ENCODE peak calls at places on chromosomes 1 and 21, in four cellular contexts. One of them, this sample, is unnamed.

GRCh38 chr1:54884135-54884586 is 2.8 kb downstream of the DHCR24 start:
- DNase-seq in K562: no peak
- DNase-seq in HepG2: peak
- DNase-seq in GM12878: no peak
- DNase-seq in this sample: no peak

GRCh38 chr1:154198756-154199562 is 7.1 kb upstream of the TPM3 start:
- DNase-seq in HepG2: peak
- DNase-seq in GM12878: no peak
- DNase-seq in K562: peak
- DNase-seq in this sample: peak

GRCh38 chr1:42931911-42932422 is 26.7 kb downstream of the SLC2A1 start:
- DNase-seq in K562: peak
- DNase-seq in HepG2: no peak
- DNase-seq in GM12878: peak
- DNase-seq in this sample: no peak

GRCh38 chr1:64540265-64540791 is 70.4 kb downstream of the CACHD1 start:
- DNase-seq in HepG2: no peak
- DNase-seq in GM12878: no peak
- DNase-seq in K562: no peak
- DNase-seq in this sample: no peak

GRCh38 chr1:36323636-36324321 is at the start of gene EVA1B:
- DNase-seq in K562: peak
- DNase-seq in HepG2: peak
- DNase-seq in GM12878: no peak
- DNase-seq in this sample: peak

GRCh38 chr1:113809651-113810602 is 2.3 kb downstream of the RSBN1 start:
- DNase-seq in K562: no peak
- DNase-seq in HepG2: peak
- DNase-seq in GM12878: no peak
- DNase-seq in this sample: peak

GRCh38 chr1:232648316-232648715 is 18.4 kb upstream of the SIPA1L2 start:
- DNase-seq in HepG2: no peak
- DNase-seq in GM12878: no peak
- DNase-seq in K562: no peak
- DNase-seq in this sample: no peak

GRCh38 chr1:64396817-64397216 is 73.1 kb upstream of the CACHD1 start:
- DNase-seq in HepG2: no peak
- DNase-seq in K562: no peak
- DNase-seq in GM12878: no peak
- DNase-seq in this sample: no peak

GRCh38 chr1:98498651-98499050 is 162.9 kb upstream of the SNX7 start:
- DNase-seq in K562: no peak
- DNase-seq in GM12878: peak
- DNase-seq in HepG2: no peak
- DNase-seq in this sample: no peak

GRCh38 chr1:208203127-208203847 is 40.9 kb downstream of the PLXNA2 start:
- DNase-seq in HepG2: peak
- DNase-seq in K562: no peak
- DNase-seq in GM12878: no peak
- DNase-seq in this sample: peak

GRCh38 chr1:33098371-33098770 is 17.4 kb downstream of the AZIN2 start:
- DNase-seq in HepG2: no peak
- DNase-seq in GM12878: no peak
- DNase-seq in K562: no peak
- DNase-seq in this sample: no peak

GRCh38 chr21:46223217-46223616 is 5.4 kb downstream of the LSS start:
- DNase-seq in HepG2: no peak
- DNase-seq in K562: no peak
- DNase-seq in GM12878: no peak
- DNase-seq in this sample: no peak

GRCh38 chr21:36510911-36511310 is 31.0 kb upstream of the CLDN14 start:
- DNase-seq in K562: no peak
- DNase-seq in GM12878: no peak
- DNase-seq in HepG2: no peak
- DNase-seq in this sample: no peak

GRCh38 chr1:41023279-41023990 is 1.9 kb upstream of the SLFNL1 start:
- DNase-seq in K562: peak
- DNase-seq in HepG2: peak
- DNase-seq in GM12878: no peak
- DNase-seq in this sample: no peak

GRCh38 chr1:114080511-114081144 is 73.0 kb downstream of the SYT6 start:
- DNase-seq in K562: peak
- DNase-seq in HepG2: no peak
- DNase-seq in GM12878: no peak
- DNase-seq in this sample: no peak

GRCh38 chr1:191669629-191670028 is 488.6 kb upstream of the RGS18 start:
- DNase-seq in HepG2: no peak
- DNase-seq in K562: no peak
- DNase-seq in GM12878: no peak
- DNase-seq in this sample: no peak

GRCh38 chr1:180950321-180950720 is 37.6 kb downstream of the KIAA1614 start:
- DNase-seq in GM12878: no peak
- DNase-seq in HepG2: no peak
- DNase-seq in K562: no peak
- DNase-seq in this sample: no peak

GRCh38 chr1:166164995-166165660 is 1.7 kb downstream of the FAM78B start:
- DNase-seq in GM12878: no peak
- DNase-seq in HepG2: peak
- DNase-seq in K562: peak
- DNase-seq in this sample: peak

GRCh38 chr1:181126871-181127587 is 38.5 kb downstream of the IER5 start:
- DNase-seq in HepG2: peak
- DNase-seq in GM12878: no peak
- DNase-seq in K562: no peak
- DNase-seq in this sample: peak

GRCh38 chr1:156498447-156499193 is 2.0 kb downstream of the MEF2D start:
- DNase-seq in HepG2: no peak
- DNase-seq in GM12878: no peak
- DNase-seq in K562: peak
- DNase-seq in this sample: no peak

GRCh38 chr21:27261676-27262075 is 294.8 kb upstream of the ADAMTS5 start:
- DNase-seq in K562: no peak
- DNase-seq in GM12878: no peak
- DNase-seq in HepG2: no peak
- DNase-seq in this sample: no peak

GRCh38 chr1:38022810-38023209 is 10.3 kb downstream of the UTP11 start:
- DNase-seq in K562: no peak
- DNase-seq in HepG2: no peak
- DNase-seq in GM12878: no peak
- DNase-seq in this sample: no peak

DNA sequence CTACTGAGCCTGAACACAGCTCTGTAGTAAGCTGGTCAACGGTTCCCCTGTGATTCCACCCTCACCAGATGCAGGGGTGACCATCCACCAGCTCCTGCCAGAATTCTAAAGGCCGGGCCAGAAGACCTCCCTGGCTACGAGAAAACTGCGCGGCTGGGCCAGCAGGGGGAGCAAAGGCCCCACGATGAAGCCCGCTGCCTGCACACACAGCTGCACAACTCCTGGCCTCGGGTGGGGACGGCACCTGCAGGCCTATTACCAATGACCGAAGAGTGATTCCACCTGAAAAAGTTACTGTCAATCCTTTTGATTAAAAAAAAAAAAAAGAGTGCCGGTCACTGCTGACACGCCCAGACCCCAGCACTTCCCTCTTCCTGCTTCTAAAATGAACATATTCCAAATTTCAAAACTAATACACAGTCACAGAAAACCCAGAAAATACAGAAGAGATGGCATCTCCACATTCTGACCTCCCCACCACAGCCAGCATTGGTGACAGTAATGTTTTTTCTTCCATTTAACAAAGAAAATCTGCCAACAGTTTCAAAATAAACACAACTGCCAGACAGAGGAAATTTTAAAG is 49.8 kb upstream of the RIPK4 start:
- DNase-seq in HepG2: peak
- DNase-seq in K562: peak
- DNase-seq in GM12878: no peak
- DNase-seq in this sample: peak
- TF ChIP-seq POLR2AphosphoS2 in HepG2: no peak
- TF ChIP-seq POLR2AphosphoS2 in K562: no peak
- TF ChIP-seq POLR2AphosphoS2 in GM12878: no peak
- TF ChIP-seq POLR2AphosphoS2 in this sample: no peak

DNA sequence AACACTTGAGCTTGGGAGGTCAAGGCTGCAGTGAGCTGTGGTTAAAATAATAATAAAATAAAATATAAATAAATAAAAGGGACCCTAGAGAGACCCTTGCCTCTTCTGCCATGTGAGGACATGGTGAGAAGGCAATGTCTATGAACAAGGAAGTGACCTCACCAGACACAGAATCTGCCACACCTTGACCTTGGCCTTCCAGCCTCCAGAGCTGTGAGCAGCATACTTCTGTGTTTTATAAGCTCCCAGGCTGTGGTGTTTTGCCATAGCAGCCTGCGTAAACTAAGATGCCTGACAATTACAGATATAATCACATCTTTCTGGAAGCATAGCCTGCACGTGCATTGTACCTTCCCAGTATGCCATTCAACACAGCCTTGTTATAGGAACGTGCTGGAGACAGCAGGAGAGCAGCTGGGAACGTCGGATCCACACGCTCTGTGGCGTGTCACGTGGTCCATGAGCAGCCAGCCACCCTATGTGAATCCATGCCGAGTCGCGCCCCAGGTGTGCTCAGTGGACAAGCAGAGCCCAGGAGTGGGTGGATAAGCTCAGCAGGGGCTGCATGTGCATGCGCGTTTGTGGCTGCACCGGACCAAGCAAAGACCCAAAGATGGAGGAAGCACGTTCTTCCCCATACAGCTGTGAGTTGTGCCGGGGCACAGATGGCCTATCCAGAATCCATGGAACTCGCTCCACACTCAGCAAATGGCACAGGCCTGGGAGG is 17.8 kb downstream of the WNT9A start:
- DNase-seq in HepG2: no peak
- DNase-seq in GM12878: no peak
- DNase-seq in K562: no peak
- DNase-seq in this sample: peak
- TF ChIP-seq POLR2AphosphoS2 in HepG2: no peak
- TF ChIP-seq POLR2AphosphoS2 in GM12878: no peak
- TF ChIP-seq POLR2AphosphoS2 in K562: no peak
- TF ChIP-seq POLR2AphosphoS2 in this sample: no peak

DNA sequence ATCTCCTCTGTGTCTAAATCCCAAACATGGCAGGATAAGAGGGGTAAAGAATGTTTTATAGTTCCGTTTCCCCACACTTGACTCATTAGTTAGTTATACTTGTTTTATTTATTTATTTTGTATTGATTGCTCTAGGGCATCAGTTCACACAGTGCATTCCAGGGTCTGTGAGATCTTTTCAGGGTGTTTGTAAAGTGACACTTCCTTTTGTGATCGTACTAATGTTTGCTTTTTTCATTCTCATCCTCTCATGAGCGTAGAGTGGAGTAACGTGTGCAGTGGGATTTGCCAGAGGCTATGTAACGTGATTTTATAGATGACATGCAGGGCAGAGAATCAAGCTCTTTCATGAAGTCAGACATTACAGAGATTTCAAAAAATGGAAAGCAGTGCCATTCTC is 103.2 kb downstream of the SCCPDH start:
- DNase-seq in GM12878: no peak
- DNase-seq in K562: no peak
- DNase-seq in HepG2: peak
- DNase-seq in this sample: no peak
- TF ChIP-seq POLR2AphosphoS2 in GM12878: no peak
- TF ChIP-seq POLR2AphosphoS2 in K562: no peak
- TF ChIP-seq POLR2AphosphoS2 in HepG2: no peak
- TF ChIP-seq POLR2AphosphoS2 in this sample: no peak

GRCh38 chr1:239987103-239987745 is 104.5 kb upstream of the FMN2 start:
- DNase-seq in GM12878: no peak
- DNase-seq in K562: peak
- DNase-seq in HepG2: peak
- DNase-seq in this sample: peak
- TF ChIP-seq POLR2AphosphoS2 in GM12878: no peak
- TF ChIP-seq POLR2AphosphoS2 in K562: no peak
- TF ChIP-seq POLR2AphosphoS2 in HepG2: no peak
- TF ChIP-seq POLR2AphosphoS2 in this sample: no peak

GRCh38 chr1:51328279-51328678 is 2.1 kb downstream of the TTC39A start:
- DNase-seq in HepG2: no peak
- DNase-seq in K562: no peak
- DNase-seq in GM12878: no peak
- DNase-seq in this sample: no peak
- TF ChIP-seq POLR2AphosphoS2 in HepG2: no peak
- TF ChIP-seq POLR2AphosphoS2 in K562: no peak
- TF ChIP-seq POLR2AphosphoS2 in GM12878: no peak
- TF ChIP-seq POLR2AphosphoS2 in this sample: no peak

GRCh38 chr1:39955547-39956539 is 898 bp downstream of the MFSD2A start:
- DNase-seq in HepG2: no peak
- DNase-seq in GM12878: peak
- DNase-seq in K562: no peak
- DNase-seq in this sample: peak
- TF ChIP-seq POLR2AphosphoS2 in HepG2: no peak
- TF ChIP-seq POLR2AphosphoS2 in GM12878: no peak
- TF ChIP-seq POLR2AphosphoS2 in K562: no peak
- TF ChIP-seq POLR2AphosphoS2 in this sample: no peak

This sample was measured in A549.